ENCODE peak calls at places on chromosomes 16 and 17, in six cellular contexts. A, K, T, J, G and S are unnamed samples.

GRCh38 chr16:337437-337836 is 15.1 kb downstream of the AXIN1 start:
- DNase-seq in A (no peak), K (no peak), T (no peak), J (no peak), G (no peak), S (no peak)

GRCh38 chr17:42676424-42677011 is at the start of gene PLEKHH3:
- DNase-seq in A (no peak), K (no peak), T (no peak), J (no peak), G (no peak), S (no peak)

GRCh38 chr16:86961133-86961720 is 356.0 kb downstream of the C16orf95 start:
- DNase-seq in A (peak), K (no peak), T (no peak), J (no peak), G (no peak), S (no peak)

GRCh38 chr17:33234930-33235685 is 58.0 kb downstream of the ASIC2 start:
- DNase-seq in A (peak), K (peak), T (no peak), J (peak), G (no peak), S (no peak)

GRCh38 chr17:51461578-51462004 is 201.2 kb downstream of the UTP18 start:
- DNase-seq in A (no peak), K (peak), T (peak), J (peak), G (peak), S (peak)

GRCh38 chr17:2054262-2054739 is 602 bp upstream of the HIC1 start:
- DNase-seq in A (peak), K (peak), T (peak), J (no peak), G (no peak), S (no peak)

GRCh38 chr17:74785981-74786360 is 9.8 kb upstream of the NAT9 start:
- DNase-seq in A (no peak), K (no peak), T (no peak), J (no peak), G (no peak), S (no peak)

GRCh38 chr17:45287526-45288264 is 25.8 kb upstream of the SPATA32 start:
- DNase-seq in A (no peak), K (no peak), T (no peak), J (peak), G (no peak), S (no peak)

GRCh38 chr16:4936181-4936990 is 562 bp downstream of the PPL start:
- DNase-seq in A (no peak), K (peak), T (no peak), J (peak), G (peak), S (no peak)

GRCh38 chr17:7262192-7263070 is at the start of gene CLDN7:
- DNase-seq in A (peak), K (no peak), T (peak), J (peak), G (peak), S (no peak)

GRCh38 chr16:51147776-51148673 is 3.0 kb downstream of the SALL1 start:
- DNase-seq in A (no peak), K (no peak), T (no peak), J (no peak), G (no peak), S (no peak)

GRCh38 chr17:79991924-79992656 is 43.6 kb downstream of the TBC1D16 start:
- DNase-seq in A (no peak), K (peak), T (no peak), J (peak), G (peak), S (no peak)

GRCh38 chr17:78485416-78486168 is 91.6 kb downstream of the DNAH17 start:
- DNase-seq in A (no peak), K (no peak), T (no peak), J (no peak), G (no peak), S (no peak)

GRCh38 chr17:20935740-20936139 is 107.1 kb downstream of the USP22 start:
- DNase-seq in A (no peak), K (peak), T (no peak), J (no peak), G (no peak), S (no peak)

GRCh38 chr17:17758443-17758842 is 77.2 kb downstream of the RAI1 start:
- DNase-seq in A (no peak), K (no peak), T (no peak), J (no peak), G (no peak), S (no peak)

GRCh38 chr17:44278006-44278405 is 10.1 kb upstream of the SLC4A1 start:
- DNase-seq in A (no peak), K (no peak), T (no peak), J (no peak), G (no peak), S (no peak)

GRCh38 chr16:11354733-11355574 is 9.7 kb downstream of the RMI2 start:
- DNase-seq in A (no peak), K (no peak), T (peak), J (no peak), G (no peak), S (peak)

GRCh38 chr16:15539197-15539596 is 103.8 kb downstream of the MARF1 start:
- DNase-seq in A (no peak), K (no peak), T (no peak), J (no peak), G (no peak), S (no peak)

GRCh38 chr17:74981979-74982662 is 5.3 kb upstream of the CDR2L start:
- DNase-seq in A (no peak), K (peak), T (peak), J (peak), G (no peak), S (peak)

GRCh38 chr17:17682293-17682736 is 1.1 kb downstream of the RAI1 start:
- DNase-seq in A (no peak), K (peak), T (peak), J (peak), G (peak), S (peak)

GRCh38 chr16:12646490-12647274 is 157.0 kb downstream of the CPPED1 start:
- DNase-seq in A (no peak), K (peak), T (no peak), J (no peak), G (peak), S (no peak)

GRCh38 chr16:28027055-28027454 is 36.5 kb downstream of the GSG1L start:
- DNase-seq in A (no peak), K (peak), T (no peak), J (no peak), G (no peak), S (no peak)

GRCh38 chr17:75048396-75048933 is 1.4 kb downstream of the KCTD2 start:
- DNase-seq in A (no peak), K (no peak), T (no peak), J (peak), G (peak), S (no peak)

GRCh38 chr16:74999208-74999682 is 421 bp downstream of the ZNRF1 start:
- DNase-seq in A (no peak), K (no peak), T (peak), J (peak), G (no peak), S (peak)

GRCh38 chr16:15798671-15799070 is 58.2 kb downstream of the MYH11 start:
- DNase-seq in A (no peak), K (no peak), T (no peak), J (no peak), G (no peak), S (no peak)

GRCh38 chr17:49387374-49388289 is 25.6 kb upstream of the ZNF652 start:
- DNase-seq in A (no peak), K (no peak), T (peak), J (no peak), G (peak), S (no peak)

GRCh38 chr17:348692-349425 is 3.7 kb downstream of the RPH3AL start:
- DNase-seq in A (no peak), K (peak), T (no peak), J (peak), G (peak), S (no peak)

GRCh38 chr17:64732336-64733006 is 70.4 kb upstream of the SMURF2 start:
- DNase-seq in A (no peak), K (peak), T (no peak), J (peak), G (no peak), S (no peak)

GRCh38 chr17:53924530-53925455 is 102.1 kb downstream of the KIF2B start:
- DNase-seq in A (no peak), K (peak), T (no peak), J (no peak), G (no peak), S (no peak)

GRCh38 chr16:10937068-10937859 is 5.0 kb downstream of the DEXI start:
- DNase-seq in A (no peak), K (no peak), T (no peak), J (peak), G (no peak), S (no peak)

GRCh38 chr16:65828296-65828695 is 538.2 kb upstream of the CDH5 start:
- DNase-seq in A (no peak), K (no peak), T (no peak), J (no peak), G (no peak), S (no peak)

GRCh38 chr16:12637002-12637401 is 166.7 kb downstream of the CPPED1 start:
- DNase-seq in A (no peak), K (no peak), T (no peak), J (no peak), G (no peak), S (no peak)

GRCh38 chr16:66254751-66255150 is 111.7 kb upstream of the CDH5 start:
- DNase-seq in A (no peak), K (no peak), T (no peak), J (no peak), G (no peak), S (no peak)

GRCh38 chr16:83441523-83441922 is 366.3 kb upstream of the HSBP1 start:
- DNase-seq in A (no peak), K (no peak), T (no peak), J (no peak), G (no peak), S (no peak)

GRCh38 chr17:79974786-79975497 is 60.7 kb downstream of the TBC1D16 start:
- DNase-seq in A (peak), K (peak), T (no peak), J (peak), G (no peak), S (no peak)

GRCh38 chr17:37338847-37339246 is 36.9 kb upstream of the C17orf78 start:
- DNase-seq in A (no peak), K (no peak), T (no peak), J (no peak), G (no peak), S (no peak)

GRCh38 chr16:46648656-46649055 is 27.5 kb upstream of the SHCBP1 start:
- DNase-seq in A (no peak), K (peak), T (no peak), J (no peak), G (no peak), S (no peak)

GRCh38 chr17:78868391-78868790 is 27.8 kb upstream of the USP36 start:
- DNase-seq in A (no peak), K (no peak), T (no peak), J (no peak), G (no peak), S (no peak)

GRCh38 chr17:72825218-72825617 is 267.3 kb downstream of the SLC39A11 start:
- DNase-seq in A (no peak), K (no peak), T (no peak), J (no peak), G (no peak), S (no peak)

GRCh38 chr17:72832306-72832705 is 260.2 kb downstream of the SLC39A11 start:
- DNase-seq in A (no peak), K (no peak), T (no peak), J (no peak), G (no peak), S (no peak)

GRCh38 chr17:72822358-72823023 is 270.0 kb downstream of the SLC39A11 start:
- DNase-seq in A (no peak), K (no peak), T (no peak), J (no peak), G (no peak), S (no peak)

DNA sequence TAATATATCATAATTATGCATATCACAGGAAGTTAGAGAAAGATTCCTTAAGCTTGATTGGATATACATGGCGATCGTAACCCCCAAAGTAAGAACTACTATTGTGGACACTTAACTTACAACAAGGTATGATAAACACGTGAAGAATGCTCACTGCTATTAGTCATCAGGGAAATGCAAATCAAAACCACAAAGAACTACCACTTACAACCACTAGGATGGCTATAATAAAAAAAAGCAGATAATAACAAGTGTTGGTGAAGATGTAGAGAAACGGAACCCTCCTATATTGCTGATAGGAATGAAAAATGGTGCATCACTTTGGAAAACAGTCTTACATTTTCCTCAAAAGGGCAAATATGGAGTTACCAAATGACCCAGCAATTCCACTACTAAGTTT is 265.9 kb downstream of the SLC39A11 start:
- DNase-seq in A (no peak), K (peak), T (no peak), J (no peak), G (no peak), S (no peak)
- TF ChIP-seq CTCF in A (no peak), K (no peak), T (no peak), J (no peak), G (no peak), S (no peak)

DNA sequence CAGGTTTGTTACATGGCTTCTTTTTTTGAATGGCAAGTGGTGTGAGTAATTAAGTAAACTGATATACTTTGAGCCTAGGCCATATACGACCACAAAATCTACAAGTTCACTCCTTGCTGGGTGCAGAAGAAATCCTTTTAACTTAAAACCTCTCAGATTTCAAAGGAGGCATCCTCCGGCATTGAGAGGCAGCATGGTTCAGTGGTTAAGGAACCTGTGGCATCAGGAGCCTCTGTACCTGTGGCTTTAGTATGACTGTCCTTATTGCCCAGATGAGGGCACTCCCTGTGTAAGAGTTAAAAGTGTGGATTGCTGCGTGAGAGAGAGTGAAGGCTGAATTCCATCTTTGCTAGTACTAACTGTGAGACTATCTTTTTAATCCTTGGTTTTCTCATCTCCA is 3.3 kb downstream of the NLRP1 start:
- DNase-seq in A (no peak), K (no peak), T (no peak), J (no peak), G (no peak), S (no peak)
- H3K27ac ChIP-seq in A (peak), K (no peak), T (no peak), J (no peak), G (no peak), S (peak)

GRCh38 chr17:28896884-28897768 is at the start of gene FLOT2:
- DNase-seq in A (peak), K (peak), T (peak), J (peak), G (peak), S (peak)
- TF ChIP-seq CTCF in A (peak), K (peak), T (peak), J (peak), G (peak), S (peak)

DNA sequence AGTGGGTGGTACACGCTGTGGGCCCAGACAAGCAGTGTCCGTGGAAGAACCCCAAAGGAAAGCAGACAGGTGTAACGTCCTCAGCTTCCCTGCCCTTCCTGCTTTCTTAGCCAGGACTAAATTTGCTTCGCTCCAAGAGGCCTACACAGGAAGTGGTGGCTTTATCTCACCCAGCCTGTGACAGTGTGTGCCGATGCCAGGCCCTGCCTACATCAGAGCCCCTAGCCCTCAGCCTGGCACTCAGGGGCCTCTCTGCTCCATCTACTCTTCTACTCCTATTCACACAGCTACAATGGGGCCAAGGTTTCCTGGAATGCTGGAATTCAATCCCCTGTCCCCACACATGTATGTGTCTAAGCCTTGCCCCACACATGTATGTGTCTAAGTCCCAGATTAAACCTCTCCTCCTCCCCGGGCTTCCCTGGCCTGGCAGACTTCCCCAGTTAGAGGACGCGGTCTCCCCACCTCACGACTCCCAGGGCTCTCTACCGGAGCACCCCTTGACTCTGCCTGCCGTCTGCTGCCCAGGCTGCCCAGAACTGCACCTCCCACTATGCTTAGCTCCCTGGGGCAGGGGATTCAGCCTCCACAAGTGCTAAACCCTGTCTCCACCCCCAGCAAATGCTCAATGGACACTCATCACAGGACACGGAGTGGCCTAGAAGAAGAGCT is 8.2 kb downstream of the PGAP3 start:
- DNase-seq in A (no peak), K (no peak), T (peak), J (no peak), G (peak), S (peak)
- H3K27ac ChIP-seq in A (no peak), K (no peak), T (peak), J (no peak), G (no peak), S (peak)

DNA sequence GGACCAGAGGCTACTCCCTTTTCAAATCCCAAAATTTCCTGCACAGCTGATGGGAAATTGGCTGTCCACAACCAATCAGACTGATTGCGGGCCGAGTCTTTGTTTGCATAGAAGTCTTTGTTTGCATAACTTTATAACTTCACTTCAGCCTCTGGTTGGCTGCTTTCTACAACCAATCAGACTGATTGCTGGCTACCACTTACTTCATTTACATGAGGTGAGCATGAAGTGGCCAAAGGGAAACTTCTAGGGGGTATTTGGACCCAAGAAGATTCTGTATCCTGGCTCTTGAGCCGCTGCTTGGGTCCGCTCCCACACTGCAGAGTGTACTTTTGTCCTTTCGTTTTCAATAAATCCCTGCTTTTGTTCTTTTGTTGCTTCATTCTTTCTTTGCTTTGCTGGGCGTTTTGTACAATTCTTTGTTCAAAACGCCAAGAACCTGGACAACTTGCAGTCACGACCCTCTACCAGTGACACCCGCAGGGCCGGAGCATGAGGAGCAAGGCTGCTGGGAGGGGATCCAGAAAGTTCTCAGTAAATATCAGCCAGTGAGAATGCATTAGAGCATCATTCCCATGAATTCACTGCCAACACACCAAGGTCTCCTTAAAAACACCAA is 67.5 kb downstream of the IQCK start:
- DNase-seq in A (no peak), K (no peak), T (no peak), J (no peak), G (no peak), S (no peak)
- TF ChIP-seq CTCF in A (no peak), K (no peak), T (no peak), J (no peak), G (no peak), S (no peak)

DNA sequence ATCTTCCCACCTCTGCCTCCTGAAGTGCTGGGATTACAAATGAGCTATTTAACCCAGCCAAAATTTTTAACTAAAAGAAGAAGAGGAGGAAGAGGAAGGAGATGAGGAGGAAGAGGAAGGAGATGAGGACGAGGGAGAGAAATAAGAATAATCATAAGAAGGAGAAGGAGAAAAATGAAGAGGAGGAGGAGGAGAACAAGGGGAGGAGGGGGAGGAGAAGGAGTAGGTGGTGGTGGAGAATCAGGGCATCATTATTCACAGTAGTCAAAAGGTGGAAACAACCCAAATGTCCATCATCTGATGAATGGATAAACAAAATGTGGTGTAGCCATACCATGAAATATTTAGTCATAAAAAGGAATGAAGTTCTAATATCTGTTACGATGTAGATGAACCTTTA is 21.2 kb upstream of the MGAT5B start:
- DNase-seq in A (no peak), K (no peak), T (no peak), J (no peak), G (no peak), S (no peak)
- H3K27ac ChIP-seq in A (no peak), K (no peak), T (no peak), J (no peak), G (no peak), S (no peak)

DNA sequence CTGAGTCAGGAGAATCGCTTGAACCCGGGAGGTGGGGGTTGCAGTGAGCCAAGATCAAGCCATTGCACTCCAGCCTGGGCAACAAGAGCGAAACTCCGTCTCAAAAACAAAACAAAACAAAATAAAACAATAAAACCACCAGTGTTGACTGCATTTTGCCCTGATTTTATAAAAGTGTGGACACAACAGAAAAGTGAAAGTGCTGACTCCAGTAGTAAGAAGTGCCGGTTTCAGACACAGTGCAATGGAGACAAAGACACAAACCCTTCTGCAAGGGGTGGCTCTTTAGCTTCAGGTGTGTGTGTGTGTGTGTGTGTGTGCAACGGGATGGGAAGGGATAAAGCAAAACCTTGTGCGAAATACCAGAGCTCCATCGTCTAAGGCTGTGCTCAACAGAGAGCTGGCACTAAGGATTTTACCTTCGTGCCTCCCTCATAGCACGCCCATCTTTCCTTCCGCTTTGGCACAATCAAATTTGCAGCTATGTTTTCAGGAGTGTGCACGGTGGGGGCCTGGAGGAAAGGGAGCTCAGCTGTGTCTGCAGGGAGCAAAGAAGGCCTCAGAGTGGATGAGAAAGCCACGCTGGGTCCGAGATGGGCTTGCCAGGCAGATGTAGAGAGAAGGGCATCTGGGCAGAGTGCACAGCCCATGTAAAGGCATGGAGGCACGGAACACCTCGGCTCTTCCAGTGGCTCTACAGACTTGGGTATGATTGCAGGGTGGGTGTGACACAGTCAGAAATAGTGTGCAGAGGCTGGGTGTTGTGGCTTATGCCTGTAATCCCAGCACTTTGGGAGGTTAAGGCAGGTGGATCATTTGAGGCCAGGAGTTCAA is 15.5 kb downstream of the MXRA7 start:
- DNase-seq in A (no peak), K (no peak), T (no peak), J (no peak), G (no peak), S (no peak)
- TF ChIP-seq CTCF in A (no peak), K (no peak), T (no peak), J (no peak), G (no peak), S (no peak)